ENCODE peak calls at places on chromosome 3, in five cellular contexts. Y, U, E, V and B are unnamed samples.
A peak's percentile ranks its signal among the peaks of the same experiment; 100 is the strongest.

GRCh38 chr3:191366675-191367074 is 36.3 kb upstream of the UTS2B start:
- DNase-seq in Y (peak; percentile 51), E (no peak), U (no peak), V (no peak), B (no peak)

GRCh38 chr3:9278085-9278484 is 28.6 kb upstream of the SRGAP3 start:
- DNase-seq in Y (no peak), E (no peak), V (no peak), U (no peak), B (no peak)

GRCh38 chr3:182609575-182610156 is 183.6 kb upstream of the ATP11B start:
- DNase-seq in Y (no peak), V (no peak), U (no peak), E (no peak), B (no peak)

GRCh38 chr3:70916375-70917055 is 604.1 kb upstream of the MDFIC2 start:
- DNase-seq in V (no peak), E (no peak), U (no peak), Y (peak; percentile 5), B (no peak)

GRCh38 chr3:81726132-81726531 is 35.3 kb downstream of the GBE1 start:
- DNase-seq in Y (peak; percentile 7), E (no peak), U (no peak), V (no peak), B (no peak)

GRCh38 chr3:12193485-12194165 is 34.9 kb upstream of the TIMP4 start:
- DNase-seq in V (no peak), Y (peak; percentile 98), U (peak; percentile 56), E (no peak), B (peak; percentile 77)

GRCh38 chr3:129519449-129519848 is 9.0 kb upstream of the RHO start:
- DNase-seq in E (no peak), U (no peak), V (no peak), Y (no peak), B (no peak)

GRCh38 chr3:150334974-150335373 is 73.1 kb upstream of the TSC22D2 start:
- DNase-seq in U (no peak), Y (no peak), E (no peak), V (no peak), B (no peak)

GRCh38 chr3:48686538-48687219 is 964 bp upstream of the NCKIPSD start:
- DNase-seq in Y (no peak), U (no peak), E (no peak), V (no peak), B (no peak)

GRCh38 chr3:46612324-46612723 is at the start of gene FAM240A:
- DNase-seq in Y (no peak), U (no peak), E (no peak), V (no peak), B (no peak)

GRCh38 chr3:39471652-39472051 is 4.2 kb downstream of the MOBP start:
- DNase-seq in Y (no peak), E (no peak), V (no peak), U (no peak), B (no peak)

GRCh38 chr3:154181127-154181691 is 60.0 kb downstream of the ARHGEF26 start:
- DNase-seq in V (no peak), Y (no peak), E (no peak), U (no peak), B (no peak)

GRCh38 chr3:37810788-37811187 is 50.9 kb upstream of the CTDSPL start:
- DNase-seq in U (no peak), V (no peak), E (no peak), Y (no peak), B (no peak)

GRCh38 chr3:129989391-129989790 is 14.9 kb downstream of the TRH start:
- DNase-seq in U (no peak), E (no peak), V (no peak), Y (no peak), B (no peak)

GRCh38 chr3:17808994-17809393 is 66.6 kb upstream of the TBC1D5 start:
- DNase-seq in Y (peak; percentile 58), E (no peak), V (no peak), U (no peak), B (no peak)

GRCh38 chr3:8480699-8481098 is 20.9 kb upstream of the LMCD1 start:
- DNase-seq in V (no peak), E (no peak), U (no peak), Y (no peak), B (no peak)

GRCh38 chr3:459376-459710 is 262.8 kb downstream of the CHL1 start:
- DNase-seq in U (no peak), Y (no peak), V (no peak), E (no peak), B (no peak)